ENCODE peak calls at places on chromosomes 13 and 19, in four cellular contexts. N is effector memory CD4-positive, alpha-beta T cell; H is activated naive CD4-positive, alpha-beta T cell treated with anti-CD3 and anti-CD28 coated beads, Interleukin-2, amount 50 U/mL, for 72 hours; L is activated T-cell treated with anti-CD3 and anti-CD28 coated beads for 1 hour. Y is an unnamed sample.

GRCh38 chr13:33191425-33192221 is 93.9 kb downstream of the STARD13 start:
- DNase-seq in H (no peak), N (no peak), L (no peak), Y (no peak)

GRCh38 chr19:287381-287871 is 3.8 kb downstream of the PLPP2 start:
- DNase-seq in L (no peak), N (no peak), H (no peak), Y (no peak)

GRCh38 chr13:76019421-76020044 is 383.4 kb downstream of the LMO7 start:
- DNase-seq in N (no peak), L (no peak), H (no peak), Y (no peak)

GRCh38 chr13:98508280-98509074 is 68.4 kb downstream of the STK24 start:
- DNase-seq in L (no peak), N (no peak), H (no peak), Y (no peak)

GRCh38 chr13:99886706-99887105 is 84.9 kb downstream of the ZIC5 start:
- DNase-seq in H (no peak), L (no peak), N (no peak), Y (no peak)

GRCh38 chr13:57629391-57629804 is 2.1 kb upstream of the PCDH17 start:
- DNase-seq in H (no peak), N (no peak), L (no peak), Y (no peak)

GRCh38 chr13:27137759-27138158 is 33.9 kb downstream of the USP12 start:
- DNase-seq in L (no peak), H (no peak), N (no peak), Y (no peak)

GRCh38 chr13:47901451-47901850 is 99.6 kb downstream of the SUCLA2 start:
- DNase-seq in H (no peak), N (no peak), L (no peak), Y (no peak)

GRCh38 chr13:83780201-83780600 is 102.1 kb downstream of the SLITRK1 start:
- DNase-seq in L (no peak), N (no peak), H (no peak), Y (no peak)

GRCh38 chr19:54532528-54532927 is 29.9 kb downstream of the LAIR2 start:
- DNase-seq in H (no peak), N (no peak), L (no peak), Y (no peak)

GRCh38 chr13:113061271-113061625 is 44.3 kb upstream of the F7 start:
- DNase-seq in N (no peak), H (no peak), L (no peak), Y (no peak)

GRCh38 chr13:77460195-77460594 is 75.3 kb upstream of the SCEL start:
- DNase-seq in H (no peak), N (no peak), L (no peak), Y (no peak)